ENCODE peak calls at places on chromosomes 2 and 18, in five cellular contexts. One of them, this sample, is unnamed.

GRCh38 chr2:222862915-222863544 is 2.2 kb downstream of the ACSL3 start:
- DNase-seq in mammary epithelial cell: no peak
- DNase-seq in colonic mucosa: no peak
- DNase-seq in progenitor cell of endocrine pancreas: no peak
- DNase-seq in Calu3: no peak
- DNase-seq in this sample: no peak

GRCh38 chr2:170815746-170816498 is 765 bp upstream of the GAD1 start:
- DNase-seq in Calu3: peak
- DNase-seq in colonic mucosa: peak
- DNase-seq in progenitor cell of endocrine pancreas: peak
- DNase-seq in mammary epithelial cell: peak
- DNase-seq in this sample: peak

GRCh38 chr18:61653823-61654551 is 238.8 kb downstream of the RNF152 start:
- DNase-seq in Calu3: no peak
- DNase-seq in mammary epithelial cell: no peak
- DNase-seq in colonic mucosa: no peak
- DNase-seq in progenitor cell of endocrine pancreas: no peak
- DNase-seq in this sample: no peak

GRCh38 chr2:99439989-99440388 is 49.8 kb downstream of the REV1 start:
- DNase-seq in progenitor cell of endocrine pancreas: no peak
- DNase-seq in mammary epithelial cell: no peak
- DNase-seq in colonic mucosa: no peak
- DNase-seq in Calu3: no peak
- DNase-seq in this sample: no peak

GRCh38 chr2:25620711-25621110 is 52.7 kb downstream of the DTNB start:
- DNase-seq in progenitor cell of endocrine pancreas: no peak
- DNase-seq in colonic mucosa: no peak
- DNase-seq in Calu3: no peak
- DNase-seq in mammary epithelial cell: no peak
- DNase-seq in this sample: no peak

GRCh38 chr18:652131-652530 is 5.3 kb upstream of the TYMS start:
- DNase-seq in colonic mucosa: no peak
- DNase-seq in mammary epithelial cell: no peak
- DNase-seq in Calu3: no peak
- DNase-seq in progenitor cell of endocrine pancreas: no peak
- DNase-seq in this sample: no peak

GRCh38 chr2:225429718-225430117 is 30.2 kb downstream of the NYAP2 start:
- DNase-seq in progenitor cell of endocrine pancreas: no peak
- DNase-seq in Calu3: no peak
- DNase-seq in colonic mucosa: no peak
- DNase-seq in mammary epithelial cell: no peak
- DNase-seq in this sample: peak

GRCh38 chr2:202944403-202944802 is 32.3 kb downstream of the CARF start:
- DNase-seq in colonic mucosa: no peak
- DNase-seq in progenitor cell of endocrine pancreas: no peak
- DNase-seq in Calu3: no peak
- DNase-seq in mammary epithelial cell: no peak
- DNase-seq in this sample: peak

GRCh38 chr2:126663184-126663963 is 7.4 kb downstream of the GYPC start:
- DNase-seq in mammary epithelial cell: no peak
- DNase-seq in colonic mucosa: no peak
- DNase-seq in progenitor cell of endocrine pancreas: no peak
- DNase-seq in Calu3: no peak
- DNase-seq in this sample: no peak

GRCh38 chr18:69956655-69957054 is 9.0 kb upstream of the CD226 start:
- DNase-seq in mammary epithelial cell: no peak
- DNase-seq in Calu3: no peak
- DNase-seq in colonic mucosa: no peak
- DNase-seq in progenitor cell of endocrine pancreas: no peak
- DNase-seq in this sample: no peak

GRCh38 chr2:202376460-202377307 is 557 bp downstream of the BMPR2 start:
- DNase-seq in progenitor cell of endocrine pancreas: peak
- DNase-seq in colonic mucosa: peak
- DNase-seq in Calu3: peak
- DNase-seq in mammary epithelial cell: peak
- DNase-seq in this sample: peak

GRCh38 chr2:154132827-154133226 is 261.1 kb downstream of the GALNT13 start:
- DNase-seq in Calu3: no peak
- DNase-seq in mammary epithelial cell: no peak
- DNase-seq in colonic mucosa: no peak
- DNase-seq in progenitor cell of endocrine pancreas: no peak
- DNase-seq in this sample: peak

GRCh38 chr2:209425082-209426071 is 1.5 kb downstream of the MAP2 start:
- DNase-seq in progenitor cell of endocrine pancreas: no peak
- DNase-seq in mammary epithelial cell: peak
- DNase-seq in Calu3: peak
- DNase-seq in colonic mucosa: no peak
- DNase-seq in this sample: peak

GRCh38 chr2:120794716-120795115 is 59.0 kb downstream of the GLI2 start:
- DNase-seq in mammary epithelial cell: no peak
- DNase-seq in colonic mucosa: no peak
- DNase-seq in Calu3: no peak
- DNase-seq in progenitor cell of endocrine pancreas: no peak
- DNase-seq in this sample: no peak

GRCh38 chr2:124289060-124289459 is 264.0 kb downstream of the CNTNAP5 start:
- DNase-seq in colonic mucosa: no peak
- DNase-seq in progenitor cell of endocrine pancreas: no peak
- DNase-seq in Calu3: no peak
- DNase-seq in mammary epithelial cell: no peak
- DNase-seq in this sample: no peak

GRCh38 chr2:233857511-233858118 is 3.3 kb upstream of the HJURP start:
- DNase-seq in mammary epithelial cell: peak
- DNase-seq in progenitor cell of endocrine pancreas: no peak
- DNase-seq in colonic mucosa: peak
- DNase-seq in Calu3: peak
- DNase-seq in this sample: peak

GRCh38 chr2:204849887-204850286 is 304.6 kb downstream of the PARD3B start:
- DNase-seq in colonic mucosa: no peak
- DNase-seq in mammary epithelial cell: peak
- DNase-seq in progenitor cell of endocrine pancreas: no peak
- DNase-seq in Calu3: peak
- DNase-seq in this sample: no peak

GRCh38 chr2:69685321-69686048 is 41.9 kb upstream of the AAK1 start:
- DNase-seq in Calu3: peak
- DNase-seq in colonic mucosa: peak
- DNase-seq in progenitor cell of endocrine pancreas: no peak
- DNase-seq in mammary epithelial cell: peak
- DNase-seq in this sample: peak

GRCh38 chr2:60174146-60174545 is 379.3 kb downstream of the BCL11A start:
- DNase-seq in progenitor cell of endocrine pancreas: no peak
- DNase-seq in colonic mucosa: no peak
- DNase-seq in mammary epithelial cell: peak
- DNase-seq in Calu3: no peak
- DNase-seq in this sample: no peak

GRCh38 chr2:241030333-241030680 is 31.9 kb downstream of the SNED1 start:
- DNase-seq in progenitor cell of endocrine pancreas: no peak
- DNase-seq in mammary epithelial cell: no peak
- DNase-seq in colonic mucosa: no peak
- DNase-seq in Calu3: no peak
- DNase-seq in this sample: no peak

GRCh38 chr2:43519711-43520221 is 76.1 kb downstream of the THADA start:
- DNase-seq in colonic mucosa: no peak
- DNase-seq in Calu3: peak
- DNase-seq in mammary epithelial cell: peak
- DNase-seq in progenitor cell of endocrine pancreas: no peak
- DNase-seq in this sample: peak

GRCh38 chr2:37471994-37472393 is 127.6 kb downstream of the QPCT start:
- DNase-seq in Calu3: no peak
- DNase-seq in colonic mucosa: no peak
- DNase-seq in mammary epithelial cell: peak
- DNase-seq in progenitor cell of endocrine pancreas: no peak
- DNase-seq in this sample: peak

GRCh38 chr2:218857371-218858137 is 2.1 kb upstream of the WNT6 start:
- DNase-seq in Calu3: no peak
- DNase-seq in mammary epithelial cell: no peak
- DNase-seq in colonic mucosa: no peak
- DNase-seq in progenitor cell of endocrine pancreas: no peak
- DNase-seq in this sample: peak

GRCh38 chr18:3132700-3133099 is 87.1 kb downstream of the MYOM1 start:
- DNase-seq in colonic mucosa: no peak
- DNase-seq in progenitor cell of endocrine pancreas: no peak
- DNase-seq in Calu3: no peak
- DNase-seq in mammary epithelial cell: no peak
- DNase-seq in this sample: no peak

GRCh38 chr2:30503007-30503691 is 56.1 kb downstream of the LCLAT1 start:
- DNase-seq in mammary epithelial cell: no peak
- DNase-seq in progenitor cell of endocrine pancreas: no peak
- DNase-seq in colonic mucosa: no peak
- DNase-seq in Calu3: no peak
- DNase-seq in this sample: no peak

GRCh38 chr2:17935242-17935885 is 56.9 kb downstream of the KCNS3 start:
- DNase-seq in mammary epithelial cell: no peak
- DNase-seq in progenitor cell of endocrine pancreas: no peak
- DNase-seq in colonic mucosa: no peak
- DNase-seq in Calu3: no peak
- DNase-seq in this sample: no peak

GRCh38 chr2:88933077-88933476 is 241.6 kb downstream of the RPIA start:
- DNase-seq in Calu3: no peak
- DNase-seq in colonic mucosa: no peak
- DNase-seq in progenitor cell of endocrine pancreas: no peak
- DNase-seq in mammary epithelial cell: no peak
- DNase-seq in this sample: no peak

GRCh38 chr2:72497761-72498160 is 328.1 kb downstream of the EXOC6B start:
- DNase-seq in colonic mucosa: no peak
- DNase-seq in progenitor cell of endocrine pancreas: no peak
- DNase-seq in mammary epithelial cell: no peak
- DNase-seq in Calu3: no peak
- DNase-seq in this sample: peak

GRCh38 chr2:144426355-144426754 is 93.6 kb downstream of the ZEB2 start:
- DNase-seq in colonic mucosa: no peak
- DNase-seq in Calu3: no peak
- DNase-seq in mammary epithelial cell: no peak
- DNase-seq in progenitor cell of endocrine pancreas: no peak
- DNase-seq in this sample: no peak
- TF ChIP-seq CTCF in colonic mucosa: no peak
- TF ChIP-seq CTCF in Calu3: no peak
- TF ChIP-seq CTCF in mammary epithelial cell: no peak
- TF ChIP-seq CTCF in progenitor cell of endocrine pancreas: no peak
- TF ChIP-seq CTCF in this sample: no peak

DNA sequence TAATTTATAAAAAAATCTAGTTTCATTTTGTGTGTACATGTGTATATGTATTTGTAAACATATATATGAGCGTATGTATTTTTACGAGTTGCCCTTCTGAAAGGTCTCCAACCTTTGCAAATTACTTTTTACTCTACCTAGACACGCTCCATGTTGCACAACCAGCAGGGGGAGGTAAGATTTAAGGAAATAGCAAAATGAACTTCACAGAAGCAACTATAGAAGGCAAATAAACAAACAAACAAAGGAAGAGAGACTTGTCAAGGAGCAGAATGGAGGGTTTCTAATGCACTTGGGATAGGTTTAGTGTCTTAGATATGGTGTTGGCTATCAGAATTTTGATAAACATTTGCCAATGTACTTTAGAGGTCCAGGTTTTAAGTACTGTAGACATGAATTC is 820.5 kb upstream of the POU3F3 start:
- DNase-seq in progenitor cell of endocrine pancreas: no peak
- DNase-seq in colonic mucosa: no peak
- DNase-seq in Calu3: no peak
- DNase-seq in mammary epithelial cell: no peak
- DNase-seq in this sample: peak
- TF ChIP-seq CTCF in progenitor cell of endocrine pancreas: peak
- TF ChIP-seq CTCF in colonic mucosa: no peak
- TF ChIP-seq CTCF in Calu3: no peak
- TF ChIP-seq CTCF in mammary epithelial cell: no peak
- TF ChIP-seq CTCF in this sample: peak

GRCh38 chr2:159035790-159036411 is 67.5 kb downstream of the TANC1 start:
- DNase-seq in Calu3: peak
- DNase-seq in mammary epithelial cell: peak
- DNase-seq in colonic mucosa: peak
- DNase-seq in progenitor cell of endocrine pancreas: no peak
- DNase-seq in this sample: peak
- TF ChIP-seq CTCF in Calu3: no peak
- TF ChIP-seq CTCF in mammary epithelial cell: peak
- TF ChIP-seq CTCF in colonic mucosa: no peak
- TF ChIP-seq CTCF in progenitor cell of endocrine pancreas: peak
- TF ChIP-seq CTCF in this sample: peak

GRCh38 chr18:48581206-48581605 is 42.4 kb downstream of the CTIF start:
- DNase-seq in colonic mucosa: no peak
- DNase-seq in Calu3: no peak
- DNase-seq in mammary epithelial cell: no peak
- DNase-seq in progenitor cell of endocrine pancreas: no peak
- DNase-seq in this sample: no peak

GRCh38 chr18:48582946-48583345 is 44.1 kb downstream of the CTIF start:
- DNase-seq in Calu3: no peak
- DNase-seq in mammary epithelial cell: no peak
- DNase-seq in progenitor cell of endocrine pancreas: no peak
- DNase-seq in colonic mucosa: no peak
- DNase-seq in this sample: no peak

GRCh38 chr18:48581941-48582340 is 43.1 kb downstream of the CTIF start:
- DNase-seq in Calu3: no peak
- DNase-seq in progenitor cell of endocrine pancreas: no peak
- DNase-seq in mammary epithelial cell: no peak
- DNase-seq in colonic mucosa: no peak
- DNase-seq in this sample: no peak

GRCh38 chr18:48580782-48581181 is 42.0 kb downstream of the CTIF start:
- DNase-seq in colonic mucosa: no peak
- DNase-seq in mammary epithelial cell: no peak
- DNase-seq in Calu3: no peak
- DNase-seq in progenitor cell of endocrine pancreas: no peak
- DNase-seq in this sample: peak

GRCh38 chr18:48583568-48583967 is 44.7 kb downstream of the CTIF start:
- DNase-seq in Calu3: no peak
- DNase-seq in progenitor cell of endocrine pancreas: no peak
- DNase-seq in mammary epithelial cell: no peak
- DNase-seq in colonic mucosa: no peak
- DNase-seq in this sample: no peak
- TF ChIP-seq CTCF in Calu3: no peak
- TF ChIP-seq CTCF in progenitor cell of endocrine pancreas: no peak
- TF ChIP-seq CTCF in mammary epithelial cell: no peak
- TF ChIP-seq CTCF in colonic mucosa: no peak
- TF ChIP-seq CTCF in this sample: no peak

This sample was measured in MCF 10A.